ENCODE peak calls at places on chromosomes 4 and X, in eight cellular contexts. One of them, this sample, is unnamed.

GRCh38 chr4:87521757-87522374 is 7.3 kb downstream of the SPARCL1 start:
- DNase-seq in GM12865: peak
- DNase-seq in omental fat pad: no peak
- DNase-seq in AG09309: no peak
- DNase-seq in fibroblast of the aortic adventitia: peak
- DNase-seq in mammary epithelial cell: peak
- DNase-seq in transverse colon: no peak
- DNase-seq in nephron progenitor cell: no peak
- DNase-seq in this sample: no peak

GRCh38 chr4:189053621-189054020 is 887.1 kb upstream of the FRG1 start:
- DNase-seq in omental fat pad: no peak
- DNase-seq in GM12865: no peak
- DNase-seq in fibroblast of the aortic adventitia: no peak
- DNase-seq in nephron progenitor cell: no peak
- DNase-seq in transverse colon: no peak
- DNase-seq in mammary epithelial cell: no peak
- DNase-seq in AG09309: no peak
- DNase-seq in this sample: no peak

GRCh38 chr4:113056318-113056717 is 6.9 kb downstream of the ANK2 start:
- DNase-seq in mammary epithelial cell: no peak
- DNase-seq in nephron progenitor cell: no peak
- DNase-seq in GM12865: no peak
- DNase-seq in omental fat pad: no peak
- DNase-seq in fibroblast of the aortic adventitia: no peak
- DNase-seq in transverse colon: no peak
- DNase-seq in AG09309: no peak
- DNase-seq in this sample: no peak

GRCh38 chrX:8067754-8068469 is 103.2 kb downstream of the VCX2 start:
- DNase-seq in nephron progenitor cell: no peak
- DNase-seq in omental fat pad: no peak
- DNase-seq in mammary epithelial cell: peak
- DNase-seq in fibroblast of the aortic adventitia: no peak
- DNase-seq in transverse colon: no peak
- DNase-seq in GM12865: no peak
- DNase-seq in AG09309: no peak
- DNase-seq in this sample: no peak

GRCh38 chr4:71288875-71289274 is 49.9 kb upstream of the SLC4A4 start:
- DNase-seq in transverse colon: no peak
- DNase-seq in omental fat pad: no peak
- DNase-seq in AG09309: no peak
- DNase-seq in fibroblast of the aortic adventitia: no peak
- DNase-seq in nephron progenitor cell: no peak
- DNase-seq in mammary epithelial cell: no peak
- DNase-seq in GM12865: no peak
- DNase-seq in this sample: no peak

GRCh38 chr4:137755033-137755471 is 222.8 kb upstream of the PCDH18 start:
- DNase-seq in nephron progenitor cell: no peak
- DNase-seq in transverse colon: no peak
- DNase-seq in AG09309: peak
- DNase-seq in mammary epithelial cell: peak
- DNase-seq in omental fat pad: no peak
- DNase-seq in fibroblast of the aortic adventitia: peak
- DNase-seq in GM12865: no peak
- DNase-seq in this sample: no peak

GRCh38 chr4:146132445-146132844 is 43.1 kb upstream of the LSM6 start:
- DNase-seq in nephron progenitor cell: no peak
- DNase-seq in GM12865: peak
- DNase-seq in mammary epithelial cell: peak
- DNase-seq in fibroblast of the aortic adventitia: no peak
- DNase-seq in transverse colon: no peak
- DNase-seq in AG09309: no peak
- DNase-seq in omental fat pad: no peak
- DNase-seq in this sample: no peak

GRCh38 chrX:10577863-10578262 is 42.5 kb downstream of the MID1 start:
- DNase-seq in fibroblast of the aortic adventitia: peak
- DNase-seq in omental fat pad: no peak
- DNase-seq in AG09309: no peak
- DNase-seq in GM12865: no peak
- DNase-seq in mammary epithelial cell: no peak
- DNase-seq in nephron progenitor cell: no peak
- DNase-seq in transverse colon: no peak
- DNase-seq in this sample: no peak

GRCh38 chr4:28463184-28463690 is 1602.6 kb downstream of the STIM2 start:
- DNase-seq in nephron progenitor cell: no peak
- DNase-seq in GM12865: no peak
- DNase-seq in AG09309: peak
- DNase-seq in transverse colon: no peak
- DNase-seq in fibroblast of the aortic adventitia: peak
- DNase-seq in omental fat pad: no peak
- DNase-seq in mammary epithelial cell: no peak
- DNase-seq in this sample: no peak

GRCh38 chrX:153803211-153804099 is 9.0 kb downstream of the SSR4 start:
- DNase-seq in fibroblast of the aortic adventitia: no peak
- DNase-seq in AG09309: no peak
- DNase-seq in mammary epithelial cell: no peak
- DNase-seq in nephron progenitor cell: no peak
- DNase-seq in GM12865: no peak
- DNase-seq in omental fat pad: no peak
- DNase-seq in transverse colon: no peak
- DNase-seq in this sample: no peak

GRCh38 chr4:138460477-138460876 is 218.3 kb upstream of the SLC7A11 start:
- DNase-seq in AG09309: no peak
- DNase-seq in mammary epithelial cell: no peak
- DNase-seq in fibroblast of the aortic adventitia: no peak
- DNase-seq in nephron progenitor cell: no peak
- DNase-seq in transverse colon: no peak
- DNase-seq in GM12865: no peak
- DNase-seq in omental fat pad: no peak
- DNase-seq in this sample: no peak

GRCh38 chrX:123803331-123803983 is 56.4 kb upstream of the XIAP start:
- DNase-seq in mammary epithelial cell: peak
- DNase-seq in GM12865: peak
- DNase-seq in transverse colon: no peak
- DNase-seq in fibroblast of the aortic adventitia: peak
- DNase-seq in AG09309: no peak
- DNase-seq in omental fat pad: no peak
- DNase-seq in nephron progenitor cell: no peak
- DNase-seq in this sample: no peak

GRCh38 chr4:151641167-151641566 is 119.6 kb downstream of the GATB start:
- DNase-seq in transverse colon: no peak
- DNase-seq in fibroblast of the aortic adventitia: peak
- DNase-seq in nephron progenitor cell: no peak
- DNase-seq in mammary epithelial cell: peak
- DNase-seq in GM12865: peak
- DNase-seq in omental fat pad: no peak
- DNase-seq in AG09309: peak
- DNase-seq in this sample: no peak

GRCh38 chr4:93710101-93710846 is 118.3 kb upstream of the ATOH1 start:
- DNase-seq in omental fat pad: no peak
- DNase-seq in GM12865: peak
- DNase-seq in mammary epithelial cell: peak
- DNase-seq in transverse colon: no peak
- DNase-seq in nephron progenitor cell: peak
- DNase-seq in AG09309: no peak
- DNase-seq in fibroblast of the aortic adventitia: no peak
- DNase-seq in this sample: peak
- TF ChIP-seq CTCF in omental fat pad: no peak
- TF ChIP-seq CTCF in GM12865: peak
- TF ChIP-seq CTCF in mammary epithelial cell: peak
- TF ChIP-seq CTCF in transverse colon: no peak
- TF ChIP-seq CTCF in nephron progenitor cell: peak
- TF ChIP-seq CTCF in AG09309: no peak
- TF ChIP-seq CTCF in fibroblast of the aortic adventitia: no peak
- TF ChIP-seq CTCF in this sample: peak

GRCh38 chrX:136143714-136144113 is 3.6 kb upstream of the FHL1 start:
- DNase-seq in AG09309: no peak
- DNase-seq in fibroblast of the aortic adventitia: no peak
- DNase-seq in omental fat pad: no peak
- DNase-seq in mammary epithelial cell: no peak
- DNase-seq in transverse colon: no peak
- DNase-seq in nephron progenitor cell: no peak
- DNase-seq in GM12865: no peak
- DNase-seq in this sample: no peak
- TF ChIP-seq CTCF in AG09309: no peak
- TF ChIP-seq CTCF in fibroblast of the aortic adventitia: no peak
- TF ChIP-seq CTCF in omental fat pad: no peak
- TF ChIP-seq CTCF in mammary epithelial cell: no peak
- TF ChIP-seq CTCF in transverse colon: no peak
- TF ChIP-seq CTCF in nephron progenitor cell: no peak
- TF ChIP-seq CTCF in GM12865: no peak
- TF ChIP-seq CTCF in this sample: no peak

GRCh38 chr4:6591781-6592180 is 16.8 kb downstream of the MAN2B2 start:
- DNase-seq in omental fat pad: no peak
- DNase-seq in mammary epithelial cell: no peak
- DNase-seq in transverse colon: no peak
- DNase-seq in fibroblast of the aortic adventitia: no peak
- DNase-seq in GM12865: no peak
- DNase-seq in AG09309: no peak
- DNase-seq in nephron progenitor cell: no peak
- DNase-seq in this sample: no peak
- TF ChIP-seq CTCF in omental fat pad: no peak
- TF ChIP-seq CTCF in mammary epithelial cell: no peak
- TF ChIP-seq CTCF in transverse colon: no peak
- TF ChIP-seq CTCF in fibroblast of the aortic adventitia: no peak
- TF ChIP-seq CTCF in GM12865: no peak
- TF ChIP-seq CTCF in AG09309: no peak
- TF ChIP-seq CTCF in nephron progenitor cell: no peak
- TF ChIP-seq CTCF in this sample: no peak

GRCh38 chrX:29693912-29694311 is 521.5 kb upstream of the MAGEB2 start:
- DNase-seq in GM12865: no peak
- DNase-seq in nephron progenitor cell: no peak
- DNase-seq in AG09309: no peak
- DNase-seq in transverse colon: no peak
- DNase-seq in mammary epithelial cell: no peak
- DNase-seq in omental fat pad: no peak
- DNase-seq in fibroblast of the aortic adventitia: no peak
- DNase-seq in this sample: no peak

GRCh38 chrX:29699214-29699613 is 516.1 kb upstream of the MAGEB2 start:
- DNase-seq in AG09309: no peak
- DNase-seq in mammary epithelial cell: no peak
- DNase-seq in omental fat pad: no peak
- DNase-seq in transverse colon: no peak
- DNase-seq in GM12865: no peak
- DNase-seq in nephron progenitor cell: no peak
- DNase-seq in fibroblast of the aortic adventitia: peak
- DNase-seq in this sample: no peak
- TF ChIP-seq CTCF in AG09309: no peak
- TF ChIP-seq CTCF in mammary epithelial cell: no peak
- TF ChIP-seq CTCF in omental fat pad: no peak
- TF ChIP-seq CTCF in transverse colon: no peak
- TF ChIP-seq CTCF in GM12865: no peak
- TF ChIP-seq CTCF in nephron progenitor cell: no peak
- TF ChIP-seq CTCF in fibroblast of the aortic adventitia: no peak
- TF ChIP-seq CTCF in this sample: no peak

DNA sequence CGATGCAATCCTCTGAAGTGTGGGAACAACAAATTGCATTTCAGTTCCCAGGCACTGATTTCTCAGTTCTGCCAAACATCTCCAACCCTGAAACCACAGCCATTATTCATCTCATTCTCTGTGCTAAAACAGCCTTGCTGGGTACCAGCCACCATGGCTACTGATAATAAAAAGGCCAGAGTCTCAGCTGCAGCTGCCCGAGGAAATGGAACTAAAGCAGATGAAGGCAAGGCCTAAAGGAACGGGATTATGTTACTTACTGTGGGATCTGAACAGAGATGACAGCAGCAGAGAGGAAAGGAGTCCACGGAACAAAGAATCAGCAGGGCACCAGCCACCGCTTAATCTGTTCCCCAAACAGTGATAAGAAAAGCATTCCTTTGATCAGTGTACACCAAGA is 155.7 kb downstream of the PAPSS1 start:
- DNase-seq in GM12865: no peak
- DNase-seq in omental fat pad: no peak
- DNase-seq in transverse colon: no peak
- DNase-seq in mammary epithelial cell: no peak
- DNase-seq in fibroblast of the aortic adventitia: peak
- DNase-seq in nephron progenitor cell: no peak
- DNase-seq in AG09309: no peak
- DNase-seq in this sample: no peak
- TF ChIP-seq CTCF in GM12865: no peak
- TF ChIP-seq CTCF in omental fat pad: no peak
- TF ChIP-seq CTCF in transverse colon: no peak
- TF ChIP-seq CTCF in mammary epithelial cell: no peak
- TF ChIP-seq CTCF in fibroblast of the aortic adventitia: no peak
- TF ChIP-seq CTCF in nephron progenitor cell: no peak
- TF ChIP-seq CTCF in AG09309: no peak
- TF ChIP-seq CTCF in this sample: no peak

GRCh38 chrX:147550217-147550616 is 361.5 kb upstream of the FMR1 start:
- DNase-seq in fibroblast of the aortic adventitia: no peak
- DNase-seq in mammary epithelial cell: no peak
- DNase-seq in nephron progenitor cell: peak
- DNase-seq in GM12865: peak
- DNase-seq in omental fat pad: no peak
- DNase-seq in AG09309: no peak
- DNase-seq in transverse colon: no peak
- DNase-seq in this sample: no peak
- TF ChIP-seq CTCF in fibroblast of the aortic adventitia: no peak
- TF ChIP-seq CTCF in mammary epithelial cell: no peak
- TF ChIP-seq CTCF in nephron progenitor cell: peak
- TF ChIP-seq CTCF in GM12865: peak
- TF ChIP-seq CTCF in omental fat pad: no peak
- TF ChIP-seq CTCF in AG09309: no peak
- TF ChIP-seq CTCF in transverse colon: no peak
- TF ChIP-seq CTCF in this sample: no peak